ENCODE peak calls at places on chromosomes 4 and X, in ten cellular contexts. One of them, this sample, is unnamed.
A peak's percentile ranks its signal among the peaks of the same experiment; 100 is the strongest.

GRCh38 chr4:6125103-6125651 is 75.2 kb downstream of the JAKMIP1 start:
- DNase-seq in MM.1S: no peak
- DNase-seq in T1000: no peak
- DNase-seq in posterior cingulate gyrus: no peak
- DNase-seq in A549: no peak
- DNase-seq in NCI-H1694: no peak
- DNase-seq in smooth muscle cell of the brain vasculature: no peak
- DNase-seq in activated CD4-positive, CD25-positive, alpha-beta regulatory T cell treated with anti-CD3 and anti-CD28 coated beads, Interleukin-2, amount 50 U/mL, for 72 hours: no peak
- DNase-seq in upper lobe of right lung: peak; percentile 53
- DNase-seq in DMS 273 treated with DMSO at 0.1 percent for 48 hours: no peak
- DNase-seq in this sample: no peak

GRCh38 chr4:21097026-21097425 is 396.8 kb downstream of the PACRGL start:
- DNase-seq in A549: no peak
- DNase-seq in posterior cingulate gyrus: no peak
- DNase-seq in T1000: no peak
- DNase-seq in MM.1S: no peak
- DNase-seq in DMS 273 treated with DMSO at 0.1 percent for 48 hours: no peak
- DNase-seq in NCI-H1694: no peak
- DNase-seq in activated CD4-positive, CD25-positive, alpha-beta regulatory T cell treated with anti-CD3 and anti-CD28 coated beads, Interleukin-2, amount 50 U/mL, for 72 hours: no peak
- DNase-seq in upper lobe of right lung: no peak
- DNase-seq in smooth muscle cell of the brain vasculature: no peak
- DNase-seq in this sample: no peak

GRCh38 chr4:176805155-176805554 is 12.4 kb upstream of the VEGFC start:
- DNase-seq in NCI-H1694: no peak
- DNase-seq in activated CD4-positive, CD25-positive, alpha-beta regulatory T cell treated with anti-CD3 and anti-CD28 coated beads, Interleukin-2, amount 50 U/mL, for 72 hours: no peak
- DNase-seq in T1000: no peak
- DNase-seq in A549: no peak
- DNase-seq in DMS 273 treated with DMSO at 0.1 percent for 48 hours: no peak
- DNase-seq in MM.1S: no peak
- DNase-seq in posterior cingulate gyrus: no peak
- DNase-seq in upper lobe of right lung: no peak
- DNase-seq in smooth muscle cell of the brain vasculature: no peak
- DNase-seq in this sample: no peak

GRCh38 chrX:53631156-53631555 is 55.4 kb downstream of the HUWE1 start:
- DNase-seq in A549: no peak
- DNase-seq in NCI-H1694: no peak
- DNase-seq in smooth muscle cell of the brain vasculature: no peak
- DNase-seq in MM.1S: no peak
- DNase-seq in posterior cingulate gyrus: no peak
- DNase-seq in activated CD4-positive, CD25-positive, alpha-beta regulatory T cell treated with anti-CD3 and anti-CD28 coated beads, Interleukin-2, amount 50 U/mL, for 72 hours: no peak
- DNase-seq in T1000: no peak
- DNase-seq in upper lobe of right lung: no peak
- DNase-seq in DMS 273 treated with DMSO at 0.1 percent for 48 hours: no peak
- DNase-seq in this sample: no peak

GRCh38 chr4:4388418-4388817 is 1.5 kb downstream of the NSG1 start:
- DNase-seq in posterior cingulate gyrus: no peak
- DNase-seq in T1000: no peak
- DNase-seq in MM.1S: no peak
- DNase-seq in smooth muscle cell of the brain vasculature: no peak
- DNase-seq in upper lobe of right lung: no peak
- DNase-seq in activated CD4-positive, CD25-positive, alpha-beta regulatory T cell treated with anti-CD3 and anti-CD28 coated beads, Interleukin-2, amount 50 U/mL, for 72 hours: no peak
- DNase-seq in DMS 273 treated with DMSO at 0.1 percent for 48 hours: no peak
- DNase-seq in A549: no peak
- DNase-seq in NCI-H1694: no peak
- DNase-seq in this sample: no peak

GRCh38 chrX:122934131-122934530 is 249.9 kb upstream of the GRIA3 start:
- DNase-seq in A549: no peak
- DNase-seq in NCI-H1694: no peak
- DNase-seq in DMS 273 treated with DMSO at 0.1 percent for 48 hours: no peak
- DNase-seq in smooth muscle cell of the brain vasculature: no peak
- DNase-seq in activated CD4-positive, CD25-positive, alpha-beta regulatory T cell treated with anti-CD3 and anti-CD28 coated beads, Interleukin-2, amount 50 U/mL, for 72 hours: no peak
- DNase-seq in upper lobe of right lung: no peak
- DNase-seq in MM.1S: no peak
- DNase-seq in T1000: no peak
- DNase-seq in posterior cingulate gyrus: no peak
- DNase-seq in this sample: no peak

GRCh38 chr4:185224597-185224996 is 15.2 kb downstream of the SNX25 start:
- DNase-seq in NCI-H1694: no peak
- DNase-seq in A549: no peak
- DNase-seq in DMS 273 treated with DMSO at 0.1 percent for 48 hours: no peak
- DNase-seq in T1000: no peak
- DNase-seq in MM.1S: no peak
- DNase-seq in activated CD4-positive, CD25-positive, alpha-beta regulatory T cell treated with anti-CD3 and anti-CD28 coated beads, Interleukin-2, amount 50 U/mL, for 72 hours: no peak
- DNase-seq in upper lobe of right lung: no peak
- DNase-seq in posterior cingulate gyrus: no peak
- DNase-seq in smooth muscle cell of the brain vasculature: no peak
- DNase-seq in this sample: no peak

GRCh38 chr4:30717208-30718020 is 2.8 kb upstream of the PCDH7 start:
- DNase-seq in posterior cingulate gyrus: peak; percentile 63
- DNase-seq in DMS 273 treated with DMSO at 0.1 percent for 48 hours: no peak
- DNase-seq in T1000: peak; percentile 69
- DNase-seq in upper lobe of right lung: peak; percentile 71
- DNase-seq in A549: peak; percentile 27
- DNase-seq in MM.1S: peak; percentile 88
- DNase-seq in NCI-H1694: no peak
- DNase-seq in smooth muscle cell of the brain vasculature: no peak
- DNase-seq in activated CD4-positive, CD25-positive, alpha-beta regulatory T cell treated with anti-CD3 and anti-CD28 coated beads, Interleukin-2, amount 50 U/mL, for 72 hours: no peak
- DNase-seq in this sample: no peak

GRCh38 chr4:21858971-21859370 is 89.6 kb downstream of the KCNIP4 start:
- DNase-seq in NCI-H1694: no peak
- DNase-seq in MM.1S: no peak
- DNase-seq in activated CD4-positive, CD25-positive, alpha-beta regulatory T cell treated with anti-CD3 and anti-CD28 coated beads, Interleukin-2, amount 50 U/mL, for 72 hours: no peak
- DNase-seq in upper lobe of right lung: no peak
- DNase-seq in DMS 273 treated with DMSO at 0.1 percent for 48 hours: no peak
- DNase-seq in A549: no peak
- DNase-seq in posterior cingulate gyrus: no peak
- DNase-seq in T1000: peak; percentile 15
- DNase-seq in smooth muscle cell of the brain vasculature: no peak
- DNase-seq in this sample: no peak

GRCh38 chr4:79686976-79687375 is 278.9 kb upstream of the GK2 start:
- DNase-seq in smooth muscle cell of the brain vasculature: no peak
- DNase-seq in MM.1S: no peak
- DNase-seq in A549: no peak
- DNase-seq in upper lobe of right lung: no peak
- DNase-seq in DMS 273 treated with DMSO at 0.1 percent for 48 hours: peak; percentile 43
- DNase-seq in NCI-H1694: no peak
- DNase-seq in activated CD4-positive, CD25-positive, alpha-beta regulatory T cell treated with anti-CD3 and anti-CD28 coated beads, Interleukin-2, amount 50 U/mL, for 72 hours: no peak
- DNase-seq in T1000: no peak
- DNase-seq in posterior cingulate gyrus: no peak
- DNase-seq in this sample: no peak

GRCh38 chrX:37697169-37697760 is 11.7 kb downstream of the XK start:
- DNase-seq in MM.1S: no peak
- DNase-seq in T1000: no peak
- DNase-seq in DMS 273 treated with DMSO at 0.1 percent for 48 hours: no peak
- DNase-seq in A549: no peak
- DNase-seq in smooth muscle cell of the brain vasculature: no peak
- DNase-seq in activated CD4-positive, CD25-positive, alpha-beta regulatory T cell treated with anti-CD3 and anti-CD28 coated beads, Interleukin-2, amount 50 U/mL, for 72 hours: no peak
- DNase-seq in posterior cingulate gyrus: no peak
- DNase-seq in NCI-H1694: no peak
- DNase-seq in upper lobe of right lung: no peak
- DNase-seq in this sample: no peak

GRCh38 chr4:152528060-152528459 is 7.8 kb downstream of the FBXW7 start:
- DNase-seq in smooth muscle cell of the brain vasculature: no peak
- DNase-seq in T1000: no peak
- DNase-seq in NCI-H1694: no peak
- DNase-seq in posterior cingulate gyrus: no peak
- DNase-seq in DMS 273 treated with DMSO at 0.1 percent for 48 hours: no peak
- DNase-seq in MM.1S: no peak
- DNase-seq in activated CD4-positive, CD25-positive, alpha-beta regulatory T cell treated with anti-CD3 and anti-CD28 coated beads, Interleukin-2, amount 50 U/mL, for 72 hours: no peak
- DNase-seq in A549: no peak
- DNase-seq in upper lobe of right lung: no peak
- DNase-seq in this sample: no peak

GRCh38 chr4:138485498-138485897 is 243.3 kb upstream of the SLC7A11 start:
- DNase-seq in smooth muscle cell of the brain vasculature: no peak
- DNase-seq in MM.1S: no peak
- DNase-seq in DMS 273 treated with DMSO at 0.1 percent for 48 hours: no peak
- DNase-seq in activated CD4-positive, CD25-positive, alpha-beta regulatory T cell treated with anti-CD3 and anti-CD28 coated beads, Interleukin-2, amount 50 U/mL, for 72 hours: no peak
- DNase-seq in T1000: no peak
- DNase-seq in A549: no peak
- DNase-seq in NCI-H1694: no peak
- DNase-seq in upper lobe of right lung: no peak
- DNase-seq in posterior cingulate gyrus: no peak
- DNase-seq in this sample: no peak

GRCh38 chr4:156294577-156294976 is 340.9 kb upstream of the CTSO start:
- DNase-seq in smooth muscle cell of the brain vasculature: peak; percentile 43
- DNase-seq in NCI-H1694: peak; percentile 4
- DNase-seq in activated CD4-positive, CD25-positive, alpha-beta regulatory T cell treated with anti-CD3 and anti-CD28 coated beads, Interleukin-2, amount 50 U/mL, for 72 hours: no peak
- DNase-seq in MM.1S: peak; percentile 70
- DNase-seq in posterior cingulate gyrus: no peak
- DNase-seq in A549: peak; percentile 50
- DNase-seq in DMS 273 treated with DMSO at 0.1 percent for 48 hours: no peak
- DNase-seq in T1000: peak; percentile 17
- DNase-seq in upper lobe of right lung: no peak
- DNase-seq in this sample: no peak

GRCh38 chr4:184805462-184806245 is 20.1 kb downstream of the ACSL1 start:
- DNase-seq in upper lobe of right lung: peak; percentile 92
- DNase-seq in T1000: no peak
- DNase-seq in posterior cingulate gyrus: peak; percentile 57
- DNase-seq in activated CD4-positive, CD25-positive, alpha-beta regulatory T cell treated with anti-CD3 and anti-CD28 coated beads, Interleukin-2, amount 50 U/mL, for 72 hours: no peak
- DNase-seq in A549: no peak
- DNase-seq in smooth muscle cell of the brain vasculature: no peak
- DNase-seq in DMS 273 treated with DMSO at 0.1 percent for 48 hours: no peak
- DNase-seq in NCI-H1694: peak; percentile 59
- DNase-seq in MM.1S: no peak
- DNase-seq in this sample: no peak

GRCh38 chr4:41795796-41796195 is 47.3 kb upstream of the PHOX2B start:
- DNase-seq in MM.1S: no peak
- DNase-seq in posterior cingulate gyrus: no peak
- DNase-seq in DMS 273 treated with DMSO at 0.1 percent for 48 hours: peak; percentile 84
- DNase-seq in T1000: no peak
- DNase-seq in upper lobe of right lung: no peak
- DNase-seq in A549: no peak
- DNase-seq in NCI-H1694: peak; percentile 27
- DNase-seq in activated CD4-positive, CD25-positive, alpha-beta regulatory T cell treated with anti-CD3 and anti-CD28 coated beads, Interleukin-2, amount 50 U/mL, for 72 hours: no peak
- DNase-seq in smooth muscle cell of the brain vasculature: no peak
- DNase-seq in this sample: no peak

GRCh38 chr4:101103381-101104142 is 243.8 kb downstream of the PPP3CA start:
- DNase-seq in DMS 273 treated with DMSO at 0.1 percent for 48 hours: peak; percentile 38
- DNase-seq in activated CD4-positive, CD25-positive, alpha-beta regulatory T cell treated with anti-CD3 and anti-CD28 coated beads, Interleukin-2, amount 50 U/mL, for 72 hours: no peak
- DNase-seq in upper lobe of right lung: no peak
- DNase-seq in MM.1S: peak; percentile 35
- DNase-seq in T1000: no peak
- DNase-seq in smooth muscle cell of the brain vasculature: no peak
- DNase-seq in NCI-H1694: no peak
- DNase-seq in posterior cingulate gyrus: no peak
- DNase-seq in A549: no peak
- DNase-seq in this sample: no peak

GRCh38 chr4:991451-992296 is 1.5 kb downstream of the SLC26A1 start:
- DNase-seq in T1000: no peak
- DNase-seq in upper lobe of right lung: no peak
- DNase-seq in NCI-H1694: no peak
- DNase-seq in DMS 273 treated with DMSO at 0.1 percent for 48 hours: no peak
- DNase-seq in activated CD4-positive, CD25-positive, alpha-beta regulatory T cell treated with anti-CD3 and anti-CD28 coated beads, Interleukin-2, amount 50 U/mL, for 72 hours: no peak
- DNase-seq in A549: no peak
- DNase-seq in MM.1S: no peak
- DNase-seq in posterior cingulate gyrus: no peak
- DNase-seq in smooth muscle cell of the brain vasculature: no peak
- DNase-seq in this sample: no peak

GRCh38 chr4:86876894-86877685 is 15.1 kb downstream of the C4orf36 start:
- DNase-seq in NCI-H1694: no peak
- DNase-seq in upper lobe of right lung: no peak
- DNase-seq in MM.1S: no peak
- DNase-seq in smooth muscle cell of the brain vasculature: no peak
- DNase-seq in posterior cingulate gyrus: no peak
- DNase-seq in T1000: no peak
- DNase-seq in A549: no peak
- DNase-seq in DMS 273 treated with DMSO at 0.1 percent for 48 hours: no peak
- DNase-seq in activated CD4-positive, CD25-positive, alpha-beta regulatory T cell treated with anti-CD3 and anti-CD28 coated beads, Interleukin-2, amount 50 U/mL, for 72 hours: no peak
- DNase-seq in this sample: no peak

GRCh38 chr4:129138762-129139496 is 43.0 kb downstream of the C4orf33 start:
- DNase-seq in posterior cingulate gyrus: no peak
- DNase-seq in DMS 273 treated with DMSO at 0.1 percent for 48 hours: no peak
- DNase-seq in activated CD4-positive, CD25-positive, alpha-beta regulatory T cell treated with anti-CD3 and anti-CD28 coated beads, Interleukin-2, amount 50 U/mL, for 72 hours: no peak
- DNase-seq in T1000: no peak
- DNase-seq in A549: no peak
- DNase-seq in upper lobe of right lung: no peak
- DNase-seq in smooth muscle cell of the brain vasculature: no peak
- DNase-seq in NCI-H1694: no peak
- DNase-seq in MM.1S: no peak
- DNase-seq in this sample: no peak

GRCh38 chr4:122218762-122219161 is 66.6 kb downstream of the BLTP1 start:
- DNase-seq in A549: peak; percentile 1
- DNase-seq in upper lobe of right lung: no peak
- DNase-seq in NCI-H1694: no peak
- DNase-seq in posterior cingulate gyrus: no peak
- DNase-seq in DMS 273 treated with DMSO at 0.1 percent for 48 hours: no peak
- DNase-seq in MM.1S: no peak
- DNase-seq in activated CD4-positive, CD25-positive, alpha-beta regulatory T cell treated with anti-CD3 and anti-CD28 coated beads, Interleukin-2, amount 50 U/mL, for 72 hours: no peak
- DNase-seq in T1000: no peak
- DNase-seq in smooth muscle cell of the brain vasculature: no peak
- DNase-seq in this sample: no peak

GRCh38 chr4:43763029-43763610 is 685.5 kb downstream of the KCTD8 start:
- DNase-seq in smooth muscle cell of the brain vasculature: no peak
- DNase-seq in NCI-H1694: no peak
- DNase-seq in activated CD4-positive, CD25-positive, alpha-beta regulatory T cell treated with anti-CD3 and anti-CD28 coated beads, Interleukin-2, amount 50 U/mL, for 72 hours: no peak
- DNase-seq in DMS 273 treated with DMSO at 0.1 percent for 48 hours: no peak
- DNase-seq in T1000: no peak
- DNase-seq in upper lobe of right lung: no peak
- DNase-seq in A549: no peak
- DNase-seq in MM.1S: no peak
- DNase-seq in posterior cingulate gyrus: peak; percentile 45
- DNase-seq in this sample: no peak

GRCh38 chrX:24216827-24217226 is 67.3 kb downstream of the ZFX start:
- DNase-seq in smooth muscle cell of the brain vasculature: no peak
- DNase-seq in posterior cingulate gyrus: no peak
- DNase-seq in MM.1S: no peak
- DNase-seq in NCI-H1694: no peak
- DNase-seq in DMS 273 treated with DMSO at 0.1 percent for 48 hours: no peak
- DNase-seq in T1000: no peak
- DNase-seq in A549: no peak
- DNase-seq in upper lobe of right lung: no peak
- DNase-seq in activated CD4-positive, CD25-positive, alpha-beta regulatory T cell treated with anti-CD3 and anti-CD28 coated beads, Interleukin-2, amount 50 U/mL, for 72 hours: no peak
- DNase-seq in this sample: no peak

GRCh38 chr4:165493359-165493758 is 114.6 kb downstream of the CPE start:
- DNase-seq in upper lobe of right lung: peak; percentile 81
- DNase-seq in smooth muscle cell of the brain vasculature: peak; percentile 21
- DNase-seq in A549: peak; percentile 52
- DNase-seq in DMS 273 treated with DMSO at 0.1 percent for 48 hours: no peak
- DNase-seq in T1000: peak; percentile 19
- DNase-seq in activated CD4-positive, CD25-positive, alpha-beta regulatory T cell treated with anti-CD3 and anti-CD28 coated beads, Interleukin-2, amount 50 U/mL, for 72 hours: peak; percentile 54
- DNase-seq in MM.1S: peak; percentile 65
- DNase-seq in NCI-H1694: peak; percentile 44
- DNase-seq in posterior cingulate gyrus: peak; percentile 56
- DNase-seq in this sample: peak; percentile 67

GRCh38 chrX:136166221-136166855 is 19.0 kb downstream of the FHL1 start:
- DNase-seq in MM.1S: no peak
- DNase-seq in upper lobe of right lung: no peak
- DNase-seq in T1000: no peak
- DNase-seq in smooth muscle cell of the brain vasculature: no peak
- DNase-seq in posterior cingulate gyrus: no peak
- DNase-seq in activated CD4-positive, CD25-positive, alpha-beta regulatory T cell treated with anti-CD3 and anti-CD28 coated beads, Interleukin-2, amount 50 U/mL, for 72 hours: no peak
- DNase-seq in DMS 273 treated with DMSO at 0.1 percent for 48 hours: no peak
- DNase-seq in A549: no peak
- DNase-seq in NCI-H1694: no peak
- DNase-seq in this sample: no peak

GRCh38 chr4:117626664-117627063 is 407.6 kb upstream of the NDST3 start:
- DNase-seq in DMS 273 treated with DMSO at 0.1 percent for 48 hours: no peak
- DNase-seq in NCI-H1694: no peak
- DNase-seq in MM.1S: no peak
- DNase-seq in posterior cingulate gyrus: no peak
- DNase-seq in smooth muscle cell of the brain vasculature: no peak
- DNase-seq in upper lobe of right lung: no peak
- DNase-seq in A549: no peak
- DNase-seq in T1000: no peak
- DNase-seq in activated CD4-positive, CD25-positive, alpha-beta regulatory T cell treated with anti-CD3 and anti-CD28 coated beads, Interleukin-2, amount 50 U/mL, for 72 hours: no peak
- DNase-seq in this sample: no peak

GRCh38 chr4:149031399-149031798 is 589.2 kb upstream of the NR3C2 start:
- DNase-seq in smooth muscle cell of the brain vasculature: no peak
- DNase-seq in A549: no peak
- DNase-seq in posterior cingulate gyrus: no peak
- DNase-seq in activated CD4-positive, CD25-positive, alpha-beta regulatory T cell treated with anti-CD3 and anti-CD28 coated beads, Interleukin-2, amount 50 U/mL, for 72 hours: no peak
- DNase-seq in DMS 273 treated with DMSO at 0.1 percent for 48 hours: no peak
- DNase-seq in T1000: no peak
- DNase-seq in MM.1S: peak; percentile 31
- DNase-seq in upper lobe of right lung: no peak
- DNase-seq in NCI-H1694: no peak
- DNase-seq in this sample: no peak

GRCh38 chr4:42359686-42360085 is 37.6 kb upstream of the SHISA3 start:
- DNase-seq in posterior cingulate gyrus: no peak
- DNase-seq in MM.1S: no peak
- DNase-seq in smooth muscle cell of the brain vasculature: no peak
- DNase-seq in NCI-H1694: no peak
- DNase-seq in DMS 273 treated with DMSO at 0.1 percent for 48 hours: no peak
- DNase-seq in activated CD4-positive, CD25-positive, alpha-beta regulatory T cell treated with anti-CD3 and anti-CD28 coated beads, Interleukin-2, amount 50 U/mL, for 72 hours: no peak
- DNase-seq in A549: no peak
- DNase-seq in T1000: no peak
- DNase-seq in upper lobe of right lung: no peak
- DNase-seq in this sample: no peak

This sample was measured in stimulated activated CD4-positive, alpha-beta T cell treated with anti-CD3 and anti-CD28 coated beads, Interleukin-4, amount 100 ng/mL, for 24 hours.